ENCODE peak calls at places on chromosomes 4 and X, in seven cellular contexts. O is mammary epithelial cell, Z is HCT116, K is heart left ventricle, R is keratinocyte, D is heart right ventricle, M is GM23338. C is an unnamed sample.
A peak's percentile ranks its signal among the peaks of the same experiment; 100 is the strongest.

GRCh38 chrX:10516781-10517322 is 103.5 kb downstream of the MID1 start:
- DNase-seq in O (no peak), Z (no peak), K (no peak), R (no peak), D (no peak), M (no peak), C (no peak)

GRCh38 chrX:130155564-130155963 is 10.1 kb downstream of the AIFM1 start:
- DNase-seq in O (no peak), Z (no peak), K (no peak), R (no peak), D (no peak), M (no peak), C (no peak)

GRCh38 chr4:142435599-142436235 is 410.4 kb downstream of the INPP4B start:
- DNase-seq in O (no peak), Z (no peak), K (no peak), R (no peak), D (no peak), M (peak; percentile 82), C (no peak)

GRCh38 chr4:159106636-159107035 is 3.8 kb downstream of the RAPGEF2 start:
- DNase-seq in O (no peak), Z (no peak), K (no peak), R (no peak), D (no peak), M (no peak), C (no peak)

GRCh38 chr4:138614462-138615142 is 372.5 kb upstream of the SLC7A11 start:
- DNase-seq in O (no peak), Z (no peak), K (no peak), R (no peak), D (no peak), M (no peak), C (no peak)

GRCh38 chr4:36316544-36317082 is 35.2 kb downstream of the DTHD1 start:
- DNase-seq in O (no peak), Z (no peak), K (no peak), R (no peak), D (no peak), M (no peak), C (no peak)

GRCh38 chrX:131564553-131565229 is 20.8 kb downstream of the OR13H1 start:
- DNase-seq in O (no peak), Z (no peak), K (no peak), R (no peak), D (no peak), M (no peak), C (no peak)

GRCh38 chrX:101759000-101759399 is 99.3 kb upstream of the ARMCX2 start:
- DNase-seq in O (peak; percentile 1), Z (peak; percentile 24), K (no peak), R (no peak), D (no peak), M (peak; percentile 83), C (no peak)

GRCh38 chrX:87808576-87809243 is 291.1 kb downstream of the KLHL4 start:
- DNase-seq in O (no peak), Z (no peak), K (no peak), R (no peak), D (no peak), M (no peak), C (no peak)

GRCh38 chrX:105975382-105975781 is 63.1 kb downstream of the SERPINA7 start:
- DNase-seq in O (peak; percentile 14), Z (peak; percentile 12), K (no peak), R (no peak), D (no peak), M (peak; percentile 23), C (no peak)

GRCh38 chr4:148311493-148311892 is 130.7 kb downstream of the NR3C2 start:
- DNase-seq in O (no peak), Z (no peak), K (no peak), R (no peak), D (no peak), M (no peak), C (no peak)

GRCh38 chrX:49111846-49112245 is 11.7 kb downstream of the GPKOW start:
- DNase-seq in O (no peak), Z (no peak), K (no peak), R (no peak), D (no peak), M (no peak), C (no peak)

GRCh38 chr4:102345795-102346100 is 466 bp upstream of the SLC39A8 start:
- DNase-seq in O (peak; percentile 9), Z (no peak), K (no peak), R (no peak), D (no peak), M (no peak), C (no peak)

GRCh38 chrX:39753296-39753996 is 344.3 kb downstream of the BCOR start:
- DNase-seq in O (peak; percentile 34), Z (no peak), K (no peak), R (peak; percentile 50), D (no peak), M (peak; percentile 29), C (no peak)

GRCh38 chr4:48203819-48204218 is 65.8 kb downstream of the TEC start:
- DNase-seq in O (no peak), Z (no peak), K (no peak), R (no peak), D (no peak), M (no peak), C (no peak)

GRCh38 chr4:74056114-74056857 is 17.8 kb upstream of the CXCL3 start:
- DNase-seq in O (peak; percentile 51), Z (peak; percentile 76), K (no peak), R (no peak), D (no peak), M (peak; percentile 35), C (no peak)

GRCh38 chrX:9378980-9379696 is 85.7 kb upstream of the TBL1X start:
- DNase-seq in O (peak; percentile 29), Z (no peak), K (no peak), R (no peak), D (no peak), M (no peak), C (no peak)

GRCh38 chrX:136210243-136210642 is 41.0 kb downstream of the MAP7D3 start:
- DNase-seq in O (no peak), Z (no peak), K (no peak), R (no peak), D (no peak), M (no peak), C (no peak)

GRCh38 chr4:8095956-8096689 is 62.5 kb downstream of the ABLIM2 start:
- DNase-seq in O (no peak), Z (no peak), K (peak; percentile 2), R (no peak), D (no peak), M (no peak), C (no peak)

GRCh38 chr4:1215347-1216075 is 33.4 kb downstream of the CTBP1 start:
- DNase-seq in O (no peak), Z (no peak), K (no peak), R (no peak), D (no peak), M (no peak), C (no peak)

GRCh38 chr4:1218892-1219552 is 29.9 kb downstream of the CTBP1 start:
- DNase-seq in O (no peak), Z (no peak), K (no peak), R (no peak), D (no peak), M (no peak), C (no peak)

GRCh38 chr4:1216869-1217294 is 32.0 kb downstream of the CTBP1 start:
- DNase-seq in O (no peak), Z (no peak), K (no peak), R (no peak), D (peak; percentile 58), M (no peak), C (no peak)

GRCh38 chr4:1216076-1216614 is 32.8 kb downstream of the CTBP1 start:
- DNase-seq in O (no peak), Z (no peak), K (no peak), R (no peak), D (no peak), M (no peak), C (no peak)

DNA sequence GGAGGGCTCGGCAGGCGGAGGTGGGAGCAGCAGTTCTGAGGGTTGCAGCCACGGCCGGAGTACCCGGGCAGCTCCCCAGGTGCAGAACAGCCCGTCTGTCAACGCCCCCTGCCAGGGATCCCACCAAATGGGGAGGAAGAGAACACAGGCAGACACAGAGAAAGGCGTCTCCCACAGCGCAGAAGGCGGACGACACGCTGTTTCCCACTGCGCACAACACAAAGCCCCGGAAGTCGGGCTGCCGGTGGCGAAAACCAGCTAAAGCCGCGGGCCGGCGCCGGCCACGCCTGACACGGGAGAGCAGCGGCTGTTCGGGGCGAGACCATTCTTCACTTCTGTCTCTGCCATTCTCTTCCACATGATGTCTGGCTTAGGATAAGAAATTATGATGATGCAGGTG is 31.6 kb downstream of the CTBP1 start:
- DNase-seq in O (no peak), Z (no peak), K (no peak), R (no peak), D (no peak), M (no peak), C (no peak)
- H3K4me3 ChIP-seq in O (no peak overlapping the region), Z (no peak overlapping the region), K (no peak overlapping the region), R (no peak overlapping the region), D (no peak overlapping the region), M (no peak overlapping the region), C (no peak overlapping the region)

GRCh38 chrX:27619975-27620374 is 29.8 kb downstream of the DCAF8L2 start:
- DNase-seq in O (peak; percentile 9), Z (no peak), K (no peak), R (no peak), D (no peak), M (peak; percentile 21), C (no peak)
- TF ChIP-seq CTCF in O (peak; percentile 59), Z (peak; percentile 45), K (peak; percentile 19), R (peak; percentile 42), D (peak; percentile 39), M (peak; percentile 50), C (peak; percentile 35)

GRCh38 chrX:55451125-55451524 is 802 bp upstream of the MAGEH1 start:
- DNase-seq in O (no peak), Z (no peak), K (no peak), R (no peak), D (no peak), M (no peak), C (no peak)

GRCh38 chrX:55450259-55450658 is 1.7 kb upstream of the MAGEH1 start:
- DNase-seq in O (no peak), Z (no peak), K (no peak), R (no peak), D (no peak), M (peak; percentile 23), C (no peak)

GRCh38 chrX:55452825-55453124 is 848 bp downstream of the MAGEH1 start:
- DNase-seq in O (no peak), Z (no peak), K (no peak), R (no peak), D (no peak), M (no peak), C (no peak)

GRCh38 chrX:55451626-55451989 is 319 bp upstream of the MAGEH1 start:
- DNase-seq in O (no peak), Z (no peak), K (no peak), R (no peak), D (no peak), M (no peak), C (no peak)

GRCh38 chrX:55451990-55452824 is at the start of gene MAGEH1:
- DNase-seq in O (peak; percentile 45), Z (no peak), K (peak; percentile 88), R (no peak), D (peak; percentile 80), M (peak; percentile 69), C (peak; percentile 35)
- H3K27me3 ChIP-seq in O (no peaks in the 10 kb centered on the region), Z (no peaks in the 10 kb centered on the region), K (no peaks in the 10 kb centered on the region), R (no peaks in the 10 kb centered on the region), D (no peaks in the 10 kb centered on the region), M (no peaks in the 10 kb centered on the region), C (no peaks in the 10 kb centered on the region)

GRCh38 chrX:2693526-2694002 is 2.5 kb downstream of the CD99 start:
- DNase-seq in O (no peak), Z (no peak), K (no peak), R (no peak), D (no peak), M (no peak), C (no peak)
- H3K4me3 ChIP-seq in O (no peak overlapping the region), Z (no peak overlapping the region), K (peak overlapping the region; percentile 95), R (no peak overlapping the region), D (peak overlapping the region; percentile 77), M (no peak overlapping the region), C (no peak overlapping the region)

C was measured in kidney epithelial cell.